ENCODE peak calls at places on chromosomes 16 and 17, in nine cellular contexts. O, J, P, W, C, H, A, L and I are unnamed samples.

GRCh38 chr16:66479661-66480264 is 52.7 kb downstream of the BEAN1 start:
- DNase-seq in O (no peak), J (no peak), P (no peak), W (no peak), C (no peak), H (peak), A (no peak), L (no peak), I (no peak)

GRCh38 chr17:64016248-64016784 is 4.1 kb downstream of the ICAM2 start:
- DNase-seq in O (no peak), J (no peak), P (no peak), W (no peak), C (no peak), H (peak), A (no peak), L (no peak), I (no peak)

GRCh38 chr17:45877467-45877866 is 16.9 kb upstream of the MAPT start:
- DNase-seq in O (no peak), J (no peak), P (no peak), W (no peak), C (no peak), H (no peak), A (no peak), L (no peak), I (no peak)

GRCh38 chr17:49240619-49241018 is 10.0 kb upstream of the PHOSPHO1 start:
- DNase-seq in O (no peak), J (no peak), P (no peak), W (no peak), C (peak), H (no peak), A (no peak), L (no peak), I (no peak)

GRCh38 chr17:59783221-59784016 is 76.0 kb downstream of the VMP1 start:
- DNase-seq in O (no peak), J (peak), P (peak), W (no peak), C (peak), H (no peak), A (no peak), L (no peak), I (no peak)

GRCh38 chr16:67068212-67068753 is 39.3 kb downstream of the CBFB start:
- DNase-seq in O (no peak), J (no peak), P (peak), W (no peak), C (no peak), H (no peak), A (no peak), L (no peak), I (no peak)

GRCh38 chr16:379961-380836 is 1.6 kb downstream of the PGAP6 start:
- DNase-seq in O (peak), J (no peak), P (no peak), W (no peak), C (no peak), H (no peak), A (no peak), L (no peak), I (no peak)

GRCh38 chr17:62641101-62641500 is 13.6 kb downstream of the MRC2 start:
- DNase-seq in O (no peak), J (no peak), P (no peak), W (no peak), C (no peak), H (no peak), A (no peak), L (no peak), I (no peak)

GRCh38 chr16:8962393-8963009 is 1.2 kb downstream of the USP7 start:
- DNase-seq in O (peak), J (no peak), P (no peak), W (no peak), C (peak), H (no peak), A (no peak), L (peak), I (no peak)

GRCh38 chr17:35022536-35023063 is 40.9 kb downstream of the RFFL start:
- DNase-seq in O (no peak), J (no peak), P (peak), W (peak), C (no peak), H (no peak), A (peak), L (peak), I (peak)

GRCh38 chr16:8720967-8721692 is 46.7 kb downstream of the ABAT start:
- DNase-seq in O (no peak), J (no peak), P (no peak), W (no peak), C (no peak), H (no peak), A (no peak), L (no peak), I (no peak)

GRCh38 chr17:42706732-42707131 is 24.4 kb downstream of the CNTNAP1 start:
- DNase-seq in O (no peak), J (no peak), P (no peak), W (no peak), C (no peak), H (no peak), A (no peak), L (no peak), I (no peak)

GRCh38 chr17:38693700-38694329 is 11.3 kb upstream of the MLLT6 start:
- DNase-seq in O (no peak), J (no peak), P (no peak), W (peak), C (no peak), H (peak), A (peak), L (no peak), I (no peak)

GRCh38 chr17:80504671-80505413 is 28.4 kb upstream of the NPTX1 start:
- DNase-seq in O (no peak), J (no peak), P (peak), W (no peak), C (no peak), H (no peak), A (no peak), L (no peak), I (peak)

GRCh38 chr16:82761236-82761635 is 134.5 kb downstream of the CDH13 start:
- DNase-seq in O (no peak), J (no peak), P (no peak), W (peak), C (no peak), H (no peak), A (peak), L (no peak), I (no peak)

GRCh38 chr17:6474906-6475305 is 30.7 kb downstream of the PIMREG start:
- DNase-seq in O (no peak), J (no peak), P (no peak), W (no peak), C (no peak), H (no peak), A (no peak), L (no peak), I (no peak)

GRCh38 chr16:87348616-87349157 is 31.5 kb upstream of the C16orf95 start:
- DNase-seq in O (no peak), J (no peak), P (no peak), W (no peak), C (no peak), H (no peak), A (no peak), L (no peak), I (no peak)

GRCh38 chr17:55500103-55500502 is 11.1 kb downstream of the SMIM36 start:
- DNase-seq in O (no peak), J (no peak), P (no peak), W (no peak), C (no peak), H (no peak), A (no peak), L (no peak), I (no peak)

GRCh38 chr16:23027386-23027785 is 121.9 kb downstream of the USP31 start:
- DNase-seq in O (no peak), J (no peak), P (no peak), W (no peak), C (no peak), H (no peak), A (no peak), L (no peak), I (no peak)

GRCh38 chr17:75088902-75089417 is 1.2 kb downstream of the SLC16A5 start:
- DNase-seq in O (no peak), J (no peak), P (peak), W (no peak), C (no peak), H (no peak), A (peak), L (no peak), I (peak)

GRCh38 chr16:47057631-47057996 is 84.1 kb upstream of the DNAJA2 start:
- DNase-seq in O (no peak), J (no peak), P (no peak), W (no peak), C (no peak), H (peak), A (no peak), L (no peak), I (no peak)

GRCh38 chr17:34886831-34887230 is 74.4 kb downstream of the CCT6B start:
- DNase-seq in O (no peak), J (no peak), P (no peak), W (no peak), C (peak), H (no peak), A (no peak), L (no peak), I (no peak)

GRCh38 chr16:22848451-22848850 is 34.5 kb downstream of the HS3ST2 start:
- DNase-seq in O (no peak), J (no peak), P (no peak), W (no peak), C (no peak), H (no peak), A (no peak), L (no peak), I (no peak)

GRCh38 chr17:80529104-80529903 is 15.3 kb upstream of the RPTOR start:
- DNase-seq in O (no peak), J (no peak), P (no peak), W (no peak), C (no peak), H (no peak), A (no peak), L (no peak), I (no peak)

GRCh38 chr16:56506941-56507340 is 12.9 kb downstream of the BBS2 start:
- DNase-seq in O (no peak), J (no peak), P (no peak), W (no peak), C (no peak), H (no peak), A (no peak), L (no peak), I (no peak)

GRCh38 chr17:79036609-79037008 is 12.6 kb downstream of the C1QTNF1 start:
- DNase-seq in O (no peak), J (no peak), P (peak), W (no peak), C (no peak), H (no peak), A (no peak), L (no peak), I (peak)

GRCh38 chr16:68737046-68737729 is at the start of gene CDH1:
- DNase-seq in O (peak), J (peak), P (no peak), W (peak), C (peak), H (peak), A (no peak), L (no peak), I (no peak)
- TF ChIP-seq POLR2A in O (peak), J (no peak), P (no peak), W (no peak), C (peak), H (no peak), A (no peak), L (no peak), I (no peak)

GRCh38 chr17:76497699-76497978 is 3.6 kb downstream of the RHBDF2 start:
- DNase-seq in O (no peak), J (no peak), P (no peak), W (no peak), C (no peak), H (no peak), A (no peak), L (no peak), I (no peak)

GRCh38 chr17:76498886-76499667 is 2.1 kb downstream of the RHBDF2 start:
- DNase-seq in O (no peak), J (no peak), P (no peak), W (no peak), C (no peak), H (no peak), A (no peak), L (no peak), I (peak)

GRCh38 chr17:76500074-76500744 is 1.0 kb downstream of the RHBDF2 start:
- DNase-seq in O (no peak), J (no peak), P (no peak), W (no peak), C (no peak), H (no peak), A (no peak), L (no peak), I (no peak)

GRCh38 chr17:76496464-76496863 is 4.8 kb downstream of the RHBDF2 start:
- DNase-seq in O (no peak), J (no peak), P (no peak), W (no peak), C (no peak), H (no peak), A (no peak), L (no peak), I (no peak)

GRCh38 chr17:76497979-76498885 is 3.0 kb downstream of the RHBDF2 start:
- DNase-seq in O (peak), J (no peak), P (peak), W (peak), C (no peak), H (no peak), A (peak), L (no peak), I (peak)
- TF ChIP-seq POLR2A in O (peak), J (no peak), P (no peak), W (no peak), C (no peak), H (no peak), A (no peak), L (no peak), I (peak)

GRCh38 chr16:31702796-31703195 is 170.8 kb upstream of the ZNF267 start:
- DNase-seq in O (no peak), J (no peak), P (no peak), W (no peak), C (no peak), H (no peak), A (no peak), L (no peak), I (no peak)
- TF ChIP-seq POLR2A in O (no peak), J (no peak), P (no peak), W (no peak), C (no peak), H (no peak), A (no peak), L (no peak), I (no peak)

DNA sequence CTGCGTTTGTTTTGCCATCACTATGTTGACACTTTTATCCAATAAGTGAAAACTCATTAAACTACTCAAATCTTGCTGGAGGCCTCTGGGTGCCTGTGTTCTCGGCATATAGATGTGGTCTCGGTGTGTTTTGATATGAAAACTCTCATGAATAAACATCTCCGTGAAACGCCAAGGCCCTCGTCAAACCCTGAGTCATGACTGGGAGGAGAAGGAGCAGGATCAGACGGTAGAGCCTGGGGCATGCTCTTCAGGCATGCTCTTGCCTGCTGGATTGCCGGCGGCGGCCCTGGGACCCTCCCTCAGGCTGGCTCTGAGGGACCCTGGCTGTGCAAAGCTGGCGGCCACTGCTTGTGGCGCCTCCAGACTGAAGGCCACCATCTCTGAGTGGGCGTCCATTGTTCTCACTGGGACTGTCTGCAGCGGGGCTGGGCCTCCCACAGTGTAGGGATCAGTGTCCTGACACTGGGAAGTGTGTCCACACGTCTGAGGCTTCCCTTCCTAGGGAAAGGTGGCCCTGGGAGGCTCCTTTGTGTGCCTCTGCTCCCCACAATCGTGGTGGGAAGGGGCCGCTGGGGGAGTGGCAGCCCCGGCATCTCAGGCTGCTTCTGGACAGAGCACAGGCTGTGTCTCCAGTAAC is 1.7 kb upstream of the NPB start:
- DNase-seq in O (peak), J (no peak), P (no peak), W (no peak), C (no peak), H (no peak), A (no peak), L (no peak), I (no peak)
- TF ChIP-seq POLR2A in O (no peak), J (no peak), P (no peak), W (no peak), C (peak), H (no peak), A (no peak), L (no peak), I (no peak)

GRCh38 chr16:11202260-11203091 is 53.5 kb downstream of the SOCS1 start:
- DNase-seq in O (no peak), J (no peak), P (no peak), W (no peak), C (no peak), H (no peak), A (no peak), L (no peak), I (no peak)
- TF ChIP-seq POLR2A in O (no peak), J (no peak), P (no peak), W (no peak), C (no peak), H (no peak), A (no peak), L (no peak), I (no peak)